ENCODE peak calls at places on chromosomes 1 and 21, in four cellular contexts. One of them, this sample, is unnamed.

GRCh38 chr1:5796028-5796427 is 196.2 kb downstream of the NPHP4 start:
- ATAC-seq in body of pancreas: no peak
- ATAC-seq in stimulated activated naive B cell treated with anti-CD40 and anti-IgM and Interleukin-4, amounts not matched to agents 10 μg/mL and 1 μg/mL and 100 μg/mL, for 72 hours: no peak
- ATAC-seq in activated T-cell treated with anti-CD3 and anti-CD28 coated beads, Interleukin-2, amount 50 U/mL, for 4 hours: peak
- ATAC-seq in this sample: no peak

GRCh38 chr1:46171872-46172271 is 3.0 kb upstream of the TSPAN1 start:
- ATAC-seq in activated T-cell treated with anti-CD3 and anti-CD28 coated beads, Interleukin-2, amount 50 U/mL, for 4 hours: no peak
- ATAC-seq in stimulated activated naive B cell treated with anti-CD40 and anti-IgM and Interleukin-4, amounts not matched to agents 10 μg/mL and 1 μg/mL and 100 μg/mL, for 72 hours: no peak
- ATAC-seq in body of pancreas: peak
- ATAC-seq in this sample: no peak

GRCh38 chr1:18907914-18908845 is 5.8 kb upstream of the ALDH4A1 start:
- ATAC-seq in stimulated activated naive B cell treated with anti-CD40 and anti-IgM and Interleukin-4, amounts not matched to agents 10 μg/mL and 1 μg/mL and 100 μg/mL, for 72 hours: peak
- ATAC-seq in body of pancreas: no peak
- ATAC-seq in activated T-cell treated with anti-CD3 and anti-CD28 coated beads, Interleukin-2, amount 50 U/mL, for 4 hours: no peak
- ATAC-seq in this sample: peak

GRCh38 chr1:22861764-22862440 is 110.8 kb downstream of the LACTBL1 start:
- ATAC-seq in stimulated activated naive B cell treated with anti-CD40 and anti-IgM and Interleukin-4, amounts not matched to agents 10 μg/mL and 1 μg/mL and 100 μg/mL, for 72 hours: peak
- ATAC-seq in body of pancreas: peak
- ATAC-seq in activated T-cell treated with anti-CD3 and anti-CD28 coated beads, Interleukin-2, amount 50 U/mL, for 4 hours: no peak
- ATAC-seq in this sample: no peak

GRCh38 chr1:210218047-210218446 is 14.5 kb upstream of the SERTAD4 start:
- ATAC-seq in activated T-cell treated with anti-CD3 and anti-CD28 coated beads, Interleukin-2, amount 50 U/mL, for 4 hours: no peak
- ATAC-seq in body of pancreas: no peak
- ATAC-seq in stimulated activated naive B cell treated with anti-CD40 and anti-IgM and Interleukin-4, amounts not matched to agents 10 μg/mL and 1 μg/mL and 100 μg/mL, for 72 hours: no peak
- ATAC-seq in this sample: no peak

GRCh38 chr1:153649867-153650235 is 8.7 kb upstream of the SNAPIN start:
- ATAC-seq in stimulated activated naive B cell treated with anti-CD40 and anti-IgM and Interleukin-4, amounts not matched to agents 10 μg/mL and 1 μg/mL and 100 μg/mL, for 72 hours: peak
- ATAC-seq in body of pancreas: peak
- ATAC-seq in activated T-cell treated with anti-CD3 and anti-CD28 coated beads, Interleukin-2, amount 50 U/mL, for 4 hours: peak
- ATAC-seq in this sample: no peak

GRCh38 chr1:46431695-46432094 is 37.6 kb downstream of the FAAH start:
- ATAC-seq in activated T-cell treated with anti-CD3 and anti-CD28 coated beads, Interleukin-2, amount 50 U/mL, for 4 hours: no peak
- ATAC-seq in body of pancreas: no peak
- ATAC-seq in stimulated activated naive B cell treated with anti-CD40 and anti-IgM and Interleukin-4, amounts not matched to agents 10 μg/mL and 1 μg/mL and 100 μg/mL, for 72 hours: no peak
- ATAC-seq in this sample: no peak

GRCh38 chr1:92365378-92366044 is 66.7 kb downstream of the RPAP2 start:
- ATAC-seq in stimulated activated naive B cell treated with anti-CD40 and anti-IgM and Interleukin-4, amounts not matched to agents 10 μg/mL and 1 μg/mL and 100 μg/mL, for 72 hours: peak
- ATAC-seq in activated T-cell treated with anti-CD3 and anti-CD28 coated beads, Interleukin-2, amount 50 U/mL, for 4 hours: peak
- ATAC-seq in body of pancreas: no peak
- ATAC-seq in this sample: peak

GRCh38 chr1:182441719-182442118 is 8.2 kb upstream of the RGSL1 start:
- ATAC-seq in stimulated activated naive B cell treated with anti-CD40 and anti-IgM and Interleukin-4, amounts not matched to agents 10 μg/mL and 1 μg/mL and 100 μg/mL, for 72 hours: peak
- ATAC-seq in activated T-cell treated with anti-CD3 and anti-CD28 coated beads, Interleukin-2, amount 50 U/mL, for 4 hours: no peak
- ATAC-seq in body of pancreas: no peak
- ATAC-seq in this sample: peak

GRCh38 chr1:33805988-33806387 is 57.9 kb upstream of the HMGB4 start:
- ATAC-seq in body of pancreas: no peak
- ATAC-seq in activated T-cell treated with anti-CD3 and anti-CD28 coated beads, Interleukin-2, amount 50 U/mL, for 4 hours: no peak
- ATAC-seq in stimulated activated naive B cell treated with anti-CD40 and anti-IgM and Interleukin-4, amounts not matched to agents 10 μg/mL and 1 μg/mL and 100 μg/mL, for 72 hours: no peak
- ATAC-seq in this sample: no peak

GRCh38 chr1:9989773-9990172 is 7.3 kb upstream of the RBP7 start:
- ATAC-seq in stimulated activated naive B cell treated with anti-CD40 and anti-IgM and Interleukin-4, amounts not matched to agents 10 μg/mL and 1 μg/mL and 100 μg/mL, for 72 hours: no peak
- ATAC-seq in body of pancreas: no peak
- ATAC-seq in activated T-cell treated with anti-CD3 and anti-CD28 coated beads, Interleukin-2, amount 50 U/mL, for 4 hours: no peak
- ATAC-seq in this sample: no peak

GRCh38 chr1:198363752-198364151 is 176.7 kb downstream of the ATP6V1G3 start:
- ATAC-seq in stimulated activated naive B cell treated with anti-CD40 and anti-IgM and Interleukin-4, amounts not matched to agents 10 μg/mL and 1 μg/mL and 100 μg/mL, for 72 hours: no peak
- ATAC-seq in activated T-cell treated with anti-CD3 and anti-CD28 coated beads, Interleukin-2, amount 50 U/mL, for 4 hours: peak
- ATAC-seq in body of pancreas: no peak
- ATAC-seq in this sample: peak

GRCh38 chr1:205047764-205048231 is 4.8 kb downstream of the CNTN2 start:
- ATAC-seq in activated T-cell treated with anti-CD3 and anti-CD28 coated beads, Interleukin-2, amount 50 U/mL, for 4 hours: no peak
- ATAC-seq in stimulated activated naive B cell treated with anti-CD40 and anti-IgM and Interleukin-4, amounts not matched to agents 10 μg/mL and 1 μg/mL and 100 μg/mL, for 72 hours: no peak
- ATAC-seq in body of pancreas: no peak
- ATAC-seq in this sample: no peak

GRCh38 chr1:42940851-42941639 is 17.6 kb downstream of the SLC2A1 start:
- ATAC-seq in activated T-cell treated with anti-CD3 and anti-CD28 coated beads, Interleukin-2, amount 50 U/mL, for 4 hours: no peak
- ATAC-seq in body of pancreas: no peak
- ATAC-seq in stimulated activated naive B cell treated with anti-CD40 and anti-IgM and Interleukin-4, amounts not matched to agents 10 μg/mL and 1 μg/mL and 100 μg/mL, for 72 hours: no peak
- ATAC-seq in this sample: no peak

GRCh38 chr1:169460193-169460833 is 25.4 kb downstream of the SLC19A2 start:
- ATAC-seq in activated T-cell treated with anti-CD3 and anti-CD28 coated beads, Interleukin-2, amount 50 U/mL, for 4 hours: no peak
- ATAC-seq in stimulated activated naive B cell treated with anti-CD40 and anti-IgM and Interleukin-4, amounts not matched to agents 10 μg/mL and 1 μg/mL and 100 μg/mL, for 72 hours: peak
- ATAC-seq in body of pancreas: peak
- ATAC-seq in this sample: no peak

GRCh38 chr1:236952279-236953003 is 51.8 kb downstream of the MT1HL1 start:
- ATAC-seq in stimulated activated naive B cell treated with anti-CD40 and anti-IgM and Interleukin-4, amounts not matched to agents 10 μg/mL and 1 μg/mL and 100 μg/mL, for 72 hours: no peak
- ATAC-seq in body of pancreas: no peak
- ATAC-seq in activated T-cell treated with anti-CD3 and anti-CD28 coated beads, Interleukin-2, amount 50 U/mL, for 4 hours: no peak
- ATAC-seq in this sample: no peak

GRCh38 chr1:177959793-177960515 is 9.9 kb downstream of the SEC16B start:
- ATAC-seq in body of pancreas: no peak
- ATAC-seq in stimulated activated naive B cell treated with anti-CD40 and anti-IgM and Interleukin-4, amounts not matched to agents 10 μg/mL and 1 μg/mL and 100 μg/mL, for 72 hours: no peak
- ATAC-seq in activated T-cell treated with anti-CD3 and anti-CD28 coated beads, Interleukin-2, amount 50 U/mL, for 4 hours: no peak
- ATAC-seq in this sample: no peak

GRCh38 chr1:158037876-158038359 is 44.5 kb downstream of the KIRREL1 start:
- ATAC-seq in body of pancreas: no peak
- ATAC-seq in stimulated activated naive B cell treated with anti-CD40 and anti-IgM and Interleukin-4, amounts not matched to agents 10 μg/mL and 1 μg/mL and 100 μg/mL, for 72 hours: no peak
- ATAC-seq in activated T-cell treated with anti-CD3 and anti-CD28 coated beads, Interleukin-2, amount 50 U/mL, for 4 hours: no peak
- ATAC-seq in this sample: no peak

GRCh38 chr1:167502719-167503452 is 15.4 kb downstream of the CD247 start:
- ATAC-seq in stimulated activated naive B cell treated with anti-CD40 and anti-IgM and Interleukin-4, amounts not matched to agents 10 μg/mL and 1 μg/mL and 100 μg/mL, for 72 hours: no peak
- ATAC-seq in body of pancreas: no peak
- ATAC-seq in activated T-cell treated with anti-CD3 and anti-CD28 coated beads, Interleukin-2, amount 50 U/mL, for 4 hours: no peak
- ATAC-seq in this sample: no peak

GRCh38 chr1:89566761-89567174 is 42.1 kb downstream of the LRRC8B start:
- ATAC-seq in body of pancreas: peak
- ATAC-seq in activated T-cell treated with anti-CD3 and anti-CD28 coated beads, Interleukin-2, amount 50 U/mL, for 4 hours: no peak
- ATAC-seq in stimulated activated naive B cell treated with anti-CD40 and anti-IgM and Interleukin-4, amounts not matched to agents 10 μg/mL and 1 μg/mL and 100 μg/mL, for 72 hours: no peak
- ATAC-seq in this sample: no peak

GRCh38 chr1:243286409-243287127 is 30.7 kb downstream of the SDCCAG8 start:
- ATAC-seq in activated T-cell treated with anti-CD3 and anti-CD28 coated beads, Interleukin-2, amount 50 U/mL, for 4 hours: no peak
- ATAC-seq in body of pancreas: no peak
- ATAC-seq in stimulated activated naive B cell treated with anti-CD40 and anti-IgM and Interleukin-4, amounts not matched to agents 10 μg/mL and 1 μg/mL and 100 μg/mL, for 72 hours: no peak
- ATAC-seq in this sample: no peak

GRCh38 chr1:94255476-94255875 is 18.1 kb upstream of the ARHGAP29 start:
- ATAC-seq in activated T-cell treated with anti-CD3 and anti-CD28 coated beads, Interleukin-2, amount 50 U/mL, for 4 hours: no peak
- ATAC-seq in body of pancreas: no peak
- ATAC-seq in stimulated activated naive B cell treated with anti-CD40 and anti-IgM and Interleukin-4, amounts not matched to agents 10 μg/mL and 1 μg/mL and 100 μg/mL, for 72 hours: no peak
- ATAC-seq in this sample: no peak

GRCh38 chr1:201288007-201288406 is 4.7 kb downstream of the PKP1 start:
- ATAC-seq in activated T-cell treated with anti-CD3 and anti-CD28 coated beads, Interleukin-2, amount 50 U/mL, for 4 hours: no peak
- ATAC-seq in body of pancreas: no peak
- ATAC-seq in stimulated activated naive B cell treated with anti-CD40 and anti-IgM and Interleukin-4, amounts not matched to agents 10 μg/mL and 1 μg/mL and 100 μg/mL, for 72 hours: no peak
- ATAC-seq in this sample: no peak

GRCh38 chr21:43315244-43316137 is 111.4 kb downstream of the SIK1 start:
- ATAC-seq in body of pancreas: no peak
- ATAC-seq in stimulated activated naive B cell treated with anti-CD40 and anti-IgM and Interleukin-4, amounts not matched to agents 10 μg/mL and 1 μg/mL and 100 μg/mL, for 72 hours: no peak
- ATAC-seq in activated T-cell treated with anti-CD3 and anti-CD28 coated beads, Interleukin-2, amount 50 U/mL, for 4 hours: no peak
- ATAC-seq in this sample: no peak